ENCODE peak calls at places on chromosomes 6 and 20, in four cellular contexts. One of them, this sample, is unnamed.

GRCh38 chr6:57435475-57436163 is 118.2 kb downstream of the PRIM2 start:
- DNase-seq in BE2C: no peak
- DNase-seq in activated CD4-positive, alpha-beta T cell treated with anti-CD3 and anti-CD28 coated beads, Interleukin-2, amount 50 U/mL, for 1 hour: no peak
- DNase-seq in stimulated activated naive CD4-positive, alpha-beta T cell: no peak
- DNase-seq in this sample: no peak

GRCh38 chr6:43776115-43776798 is 6.2 kb downstream of the VEGFA start:
- DNase-seq in activated CD4-positive, alpha-beta T cell treated with anti-CD3 and anti-CD28 coated beads, Interleukin-2, amount 50 U/mL, for 1 hour: no peak
- DNase-seq in BE2C: no peak
- DNase-seq in stimulated activated naive CD4-positive, alpha-beta T cell: no peak
- DNase-seq in this sample: no peak

GRCh38 chr6:137467211-137467610 is 27.0 kb downstream of the OLIG3 start:
- DNase-seq in BE2C: no peak
- DNase-seq in activated CD4-positive, alpha-beta T cell treated with anti-CD3 and anti-CD28 coated beads, Interleukin-2, amount 50 U/mL, for 1 hour: no peak
- DNase-seq in stimulated activated naive CD4-positive, alpha-beta T cell: no peak
- DNase-seq in this sample: no peak

GRCh38 chr6:170111816-170112582 is 178.9 kb downstream of the DLL1 start:
- DNase-seq in activated CD4-positive, alpha-beta T cell treated with anti-CD3 and anti-CD28 coated beads, Interleukin-2, amount 50 U/mL, for 1 hour: no peak
- DNase-seq in BE2C: no peak
- DNase-seq in stimulated activated naive CD4-positive, alpha-beta T cell: no peak
- DNase-seq in this sample: no peak

GRCh38 chr20:9051508-9051907 is 17.4 kb upstream of the PLCB4 start:
- DNase-seq in activated CD4-positive, alpha-beta T cell treated with anti-CD3 and anti-CD28 coated beads, Interleukin-2, amount 50 U/mL, for 1 hour: no peak
- DNase-seq in stimulated activated naive CD4-positive, alpha-beta T cell: no peak
- DNase-seq in BE2C: peak; percentile 61
- DNase-seq in this sample: no peak

GRCh38 chr20:11267131-11267761 is 593.4 kb upstream of the JAG1 start:
- DNase-seq in stimulated activated naive CD4-positive, alpha-beta T cell: no peak
- DNase-seq in activated CD4-positive, alpha-beta T cell treated with anti-CD3 and anti-CD28 coated beads, Interleukin-2, amount 50 U/mL, for 1 hour: no peak
- DNase-seq in BE2C: peak; percentile 25
- DNase-seq in this sample: no peak

GRCh38 chr6:48985025-48985424 is 478.0 kb downstream of the MMUT start:
- DNase-seq in stimulated activated naive CD4-positive, alpha-beta T cell: no peak
- DNase-seq in activated CD4-positive, alpha-beta T cell treated with anti-CD3 and anti-CD28 coated beads, Interleukin-2, amount 50 U/mL, for 1 hour: no peak
- DNase-seq in BE2C: no peak
- DNase-seq in this sample: no peak

GRCh38 chr20:58141496-58141895 is 87.0 kb downstream of the ANKRD60 start:
- DNase-seq in stimulated activated naive CD4-positive, alpha-beta T cell: no peak
- DNase-seq in activated CD4-positive, alpha-beta T cell treated with anti-CD3 and anti-CD28 coated beads, Interleukin-2, amount 50 U/mL, for 1 hour: no peak
- DNase-seq in BE2C: no peak
- DNase-seq in this sample: no peak

GRCh38 chr6:36659271-36659670 is 19.2 kb upstream of the CDKN1A start:
- DNase-seq in BE2C: no peak
- DNase-seq in activated CD4-positive, alpha-beta T cell treated with anti-CD3 and anti-CD28 coated beads, Interleukin-2, amount 50 U/mL, for 1 hour: no peak
- DNase-seq in stimulated activated naive CD4-positive, alpha-beta T cell: no peak
- DNase-seq in this sample: no peak

GRCh38 chr20:4512891-4513550 is 208.7 kb upstream of the PRND start:
- DNase-seq in stimulated activated naive CD4-positive, alpha-beta T cell: no peak
- DNase-seq in activated CD4-positive, alpha-beta T cell treated with anti-CD3 and anti-CD28 coated beads, Interleukin-2, amount 50 U/mL, for 1 hour: no peak
- DNase-seq in BE2C: no peak
- DNase-seq in this sample: no peak

GRCh38 chr6:21729431-21729830 is 135.9 kb downstream of the SOX4 start:
- DNase-seq in activated CD4-positive, alpha-beta T cell treated with anti-CD3 and anti-CD28 coated beads, Interleukin-2, amount 50 U/mL, for 1 hour: no peak
- DNase-seq in stimulated activated naive CD4-positive, alpha-beta T cell: no peak
- DNase-seq in BE2C: no peak
- DNase-seq in this sample: no peak

GRCh38 chr20:63130654-63131577 is 85.0 kb downstream of the YTHDF1 start:
- DNase-seq in BE2C: no peak
- DNase-seq in stimulated activated naive CD4-positive, alpha-beta T cell: no peak
- DNase-seq in activated CD4-positive, alpha-beta T cell treated with anti-CD3 and anti-CD28 coated beads, Interleukin-2, amount 50 U/mL, for 1 hour: no peak
- DNase-seq in this sample: no peak